ENCODE peak calls at places on chromosomes 11 and 22, in seven cellular contexts. B is hepatocyte; U is thyroid gland; H is A549; T is AG04450; O is naive thymus-derived CD4-positive, alpha-beta T cell; E is PC-3. Z is an unnamed sample.

GRCh38 chr11:117117681-117118080 is 19.5 kb upstream of the SIK3 start:
- DNase-seq in B (no peak), U (no peak), H (no peak), T (no peak), O (no peak), E (no peak), Z (no peak)

GRCh38 chr11:2725367-2726300 is 25.8 kb upstream of the KCNQ1OT1 start:
- DNase-seq in B (peak; percentile 88), U (peak; percentile 17), H (no peak), T (peak; percentile 16), O (no peak), E (no peak), Z (no peak)

GRCh38 chr22:38927033-38927789 is 30.2 kb upstream of the APOBEC3A start:
- DNase-seq in B (peak; percentile 85), U (peak; percentile 88), H (peak; percentile 82), T (no peak), O (peak; percentile 4), E (no peak), Z (peak; percentile 22)

GRCh38 chr11:3022300-3022967 is 30.3 kb upstream of the NAP1L4 start:
- DNase-seq in B (no peak), U (no peak), H (no peak), T (peak; percentile 20), O (peak; percentile 16), E (peak; percentile 7), Z (no peak)

GRCh38 chr22:29195964-29196666 is 9.6 kb upstream of the EMID1 start:
- DNase-seq in B (no peak), U (no peak), H (no peak), T (no peak), O (no peak), E (no peak), Z (no peak)

GRCh38 chr11:34651551-34651950 is 30.7 kb downstream of the EHF start:
- DNase-seq in B (no peak), U (no peak), H (no peak), T (no peak), O (no peak), E (peak; percentile 21), Z (no peak)

GRCh38 chr22:27381552-27381951 is 420.0 kb downstream of the MN1 start:
- DNase-seq in B (no peak), U (no peak), H (no peak), T (no peak), O (no peak), E (no peak), Z (no peak)

GRCh38 chr11:76602431-76602861 is 68.1 kb downstream of the LRRC32 start:
- DNase-seq in B (peak; percentile 59), U (no peak), H (no peak), T (no peak), O (no peak), E (no peak), Z (no peak)

GRCh38 chr22:38086001-38086845 is 2.2 kb upstream of the SLC16A8 start:
- DNase-seq in B (no peak), U (no peak), H (no peak), T (no peak), O (no peak), E (peak; percentile 22), Z (no peak)

GRCh38 chr11:114448749-114449484 is 9.7 kb downstream of the REXO2 start:
- DNase-seq in B (no peak), U (no peak), H (no peak), T (no peak), O (no peak), E (peak; percentile 46), Z (no peak)

GRCh38 chr11:77418155-77418980 is 55.5 kb downstream of the PAK1 start:
- DNase-seq in B (no peak), U (no peak), H (no peak), T (no peak), O (no peak), E (no peak), Z (no peak)

GRCh38 chr22:43376765-43377485 is 33.8 kb upstream of the SCUBE1 start:
- DNase-seq in B (no peak), U (peak; percentile 52), H (no peak), T (no peak), O (no peak), E (no peak), Z (no peak)

GRCh38 chr22:40033586-40034380 is 39.0 kb downstream of the FAM83F start:
- DNase-seq in B (no peak), U (no peak), H (no peak), T (no peak), O (no peak), E (no peak), Z (no peak)

GRCh38 chr22:43230983-43231723 is 44.2 kb upstream of the TTLL12 start:
- DNase-seq in B (peak; percentile 80), U (peak; percentile 65), H (peak; percentile 60), T (no peak), O (peak; percentile 59), E (peak; percentile 76), Z (peak; percentile 42)

GRCh38 chr11:108592591-108593213 is 866 bp downstream of the EXPH5 start:
- DNase-seq in B (peak; percentile 55), U (peak; percentile 36), H (no peak), T (no peak), O (peak; percentile 9), E (peak; percentile 44), Z (peak; percentile 9)

GRCh38 chr11:94088906-94089305 is 39.7 kb upstream of the PANX1 start:
- DNase-seq in B (no peak), U (no peak), H (no peak), T (no peak), O (no peak), E (no peak), Z (no peak)

GRCh38 chr11:57883630-57884029 is 122.0 kb downstream of the CTNND1 start:
- DNase-seq in B (no peak), U (no peak), H (no peak), T (no peak), O (no peak), E (no peak), Z (no peak)

GRCh38 chr11:11789735-11790369 is 51.9 kb upstream of the USP47 start:
- DNase-seq in B (peak; percentile 59), U (no peak), H (peak; percentile 41), T (no peak), O (peak; percentile 11), E (peak; percentile 44), Z (no peak)

DNA sequence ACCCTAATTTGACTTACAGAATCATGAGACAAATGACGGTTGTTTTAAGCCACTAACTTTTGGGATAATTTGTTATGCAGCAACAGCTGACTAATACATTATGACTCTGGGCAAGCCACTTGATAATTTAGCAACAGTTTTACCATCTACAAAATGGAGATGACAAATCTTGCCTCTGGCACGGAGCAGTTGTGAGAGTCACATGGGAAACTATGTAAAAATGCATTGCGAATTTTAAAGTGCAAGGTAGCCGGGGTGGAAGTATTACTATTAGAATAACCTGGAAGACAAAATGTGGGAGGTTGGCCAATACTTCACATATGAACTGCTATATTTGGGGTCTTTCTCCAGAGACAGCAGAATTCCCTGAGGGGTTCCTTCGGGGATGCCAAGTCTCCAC is 328.7 kb downstream of the CTTN start:
- DNase-seq in B (no peak), U (no peak), H (no peak), T (no peak), O (no peak), E (no peak), Z (no peak)
- H3K9me3 ChIP-seq in B (no peaks in the 10 kb centered on the region), U (no peaks in the 10 kb centered on the region), H (no peaks in the 10 kb centered on the region), T (peaks cover 34% of the 10 kb centered on the region), O (no peaks in the 10 kb centered on the region), E (no peaks in the 10 kb centered on the region), Z (no peaks in the 10 kb centered on the region)

DNA sequence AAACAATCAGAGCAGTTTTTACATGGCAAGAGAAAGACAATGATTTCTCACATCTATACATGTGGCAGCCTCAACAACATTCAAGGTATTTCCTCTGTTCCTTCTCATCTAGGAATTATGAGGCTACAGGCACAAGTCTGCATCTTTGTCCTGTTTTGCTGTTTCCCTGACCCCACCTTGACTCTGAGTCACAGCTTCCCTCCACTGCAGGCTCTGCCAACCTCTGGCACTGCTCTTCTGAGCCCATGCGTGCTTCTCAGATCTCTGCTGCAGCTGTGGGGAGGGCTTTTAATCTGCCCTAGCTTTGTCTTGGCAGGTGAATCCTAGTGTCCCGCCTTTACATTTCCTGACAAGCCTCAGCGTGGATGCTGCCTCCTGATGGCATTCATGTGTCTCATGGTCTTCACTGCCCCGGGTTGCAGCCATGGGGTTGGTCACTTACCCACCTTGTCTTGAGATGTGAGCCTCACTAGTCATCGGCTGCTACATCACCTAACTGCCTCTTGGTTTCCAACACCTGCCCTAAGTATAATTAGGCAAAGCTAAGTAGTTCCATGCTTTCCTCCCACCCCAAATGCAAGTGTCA is 578.5 kb downstream of the TBC1D22A start:
- DNase-seq in B (no peak), U (no peak), H (peak; percentile 6), T (no peak), O (no peak), E (peak; percentile 28), Z (no peak)
- H3K9me3 ChIP-seq in B (no peaks in the 10 kb centered on the region), U (no peaks in the 10 kb centered on the region), H (no peaks in the 10 kb centered on the region), T (no peaks in the 10 kb centered on the region), O (no peaks in the 10 kb centered on the region), E (no peaks in the 10 kb centered on the region), Z (no peaks in the 10 kb centered on the region)

GRCh38 chr11:70435765-70436500 is 37.6 kb downstream of the CTTN start:
- DNase-seq in B (no peak), U (no peak), H (no peak), T (no peak), O (no peak), E (no peak), Z (no peak)

GRCh38 chr11:70434813-70435300 is 36.5 kb downstream of the CTTN start:
- DNase-seq in B (no peak), U (no peak), H (no peak), T (no peak), O (no peak), E (no peak), Z (no peak)

GRCh38 chr11:70436501-70436860 is 38.2 kb downstream of the CTTN start:
- DNase-seq in B (no peak), U (no peak), H (no peak), T (no peak), O (no peak), E (no peak), Z (no peak)

GRCh38 chr11:70433966-70434812 is 35.9 kb downstream of the CTTN start:
- DNase-seq in B (no peak), U (no peak), H (no peak), T (no peak), O (no peak), E (no peak), Z (no peak)

DNA sequence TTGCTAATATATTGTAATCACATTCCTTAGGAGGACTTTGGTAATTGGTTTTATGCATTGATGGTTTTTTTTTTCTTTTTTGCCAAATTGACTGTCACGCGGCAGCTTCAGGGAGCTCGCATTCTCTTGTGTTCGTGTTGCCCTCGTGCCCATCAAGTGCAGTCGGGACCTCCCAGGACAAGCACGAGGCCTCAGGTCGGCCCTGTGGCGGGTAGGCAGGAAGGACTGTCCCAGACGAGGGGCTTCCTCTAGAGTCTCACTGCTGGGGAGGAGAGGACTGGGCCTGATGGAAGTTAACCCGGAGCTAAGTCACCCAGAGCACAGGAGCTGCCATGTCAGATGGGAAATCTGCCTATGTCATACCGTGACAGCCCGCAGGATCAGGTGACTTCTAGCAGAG is 37.0 kb downstream of the CTTN start:
- DNase-seq in B (no peak), U (no peak), H (no peak), T (no peak), O (no peak), E (no peak), Z (no peak)
- H3K9me3 ChIP-seq in B (no peaks in the 10 kb centered on the region), U (no peaks in the 10 kb centered on the region), H (no peaks in the 10 kb centered on the region), T (no peaks in the 10 kb centered on the region), O (no peaks in the 10 kb centered on the region), E (no peaks in the 10 kb centered on the region), Z (no peaks in the 10 kb centered on the region)

DNA sequence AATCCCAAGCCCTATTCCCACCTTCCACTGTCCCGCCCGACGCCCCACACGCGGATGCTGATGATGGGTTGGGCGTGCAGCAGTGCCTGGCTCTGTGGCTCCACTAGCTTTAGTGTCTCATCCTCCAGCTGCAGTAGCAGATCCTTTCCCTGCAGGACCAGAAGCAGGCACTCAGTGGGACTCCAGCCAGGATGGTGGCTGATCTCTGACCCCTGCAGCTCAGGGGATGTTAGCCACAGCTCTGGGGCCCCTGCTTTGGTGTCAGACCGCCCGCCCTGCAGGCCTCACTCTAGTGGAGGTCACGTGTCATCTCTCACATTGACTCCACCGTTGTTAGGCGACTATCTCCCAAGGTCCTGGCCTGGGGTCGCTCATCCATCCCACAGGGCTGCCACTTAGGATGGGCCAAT is 11.8 kb downstream of the SMPD1 start:
- DNase-seq in B (no peak), U (no peak), H (no peak), T (no peak), O (no peak), E (no peak), Z (no peak)
- H3K9me3 ChIP-seq in B (no peaks in the 10 kb centered on the region), U (no peaks in the 10 kb centered on the region), H (no peaks in the 10 kb centered on the region), T (no peaks in the 10 kb centered on the region), O (no peaks in the 10 kb centered on the region), E (no peaks in the 10 kb centered on the region), Z (no peaks in the 10 kb centered on the region)